ENCODE peak calls at places on chromosomes 12 and 14, in seven cellular contexts. L, F, Y, A, Z, W and P are unnamed samples.

GRCh38 chr14:32701475-32701874 is 237.2 kb upstream of the NPAS3 start:
- DNase-seq in L (no peak), F (no peak), Y (no peak), A (no peak), Z (no peak), W (no peak), P (no peak)

GRCh38 chr12:106133136-106134087 is 5.3 kb downstream of the NUAK1 start:
- DNase-seq in L (no peak), F (no peak), Y (no peak), A (no peak), Z (no peak), W (no peak), P (no peak)

GRCh38 chr12:50825372-50825838 is 17.3 kb upstream of the TMPRSS12 start:
- DNase-seq in L (peak; percentile 33), F (peak; percentile 18), Y (no peak), A (no peak), Z (no peak), W (no peak), P (no peak)

GRCh38 chr12:124410354-124411175 is 115.7 kb downstream of the RFLNA start:
- DNase-seq in L (no peak), F (peak; percentile 72), Y (no peak), A (no peak), Z (no peak), W (no peak), P (peak; percentile 79)

GRCh38 chr14:29800961-29801360 is 126.7 kb downstream of the PRKD1 start:
- DNase-seq in L (no peak), F (no peak), Y (no peak), A (no peak), Z (no peak), W (no peak), P (no peak)

GRCh38 chr12:124622326-124622725 is 54.9 kb upstream of the NCOR2 start:
- DNase-seq in L (no peak), F (no peak), Y (no peak), A (no peak), Z (no peak), W (no peak), P (no peak)

GRCh38 chr12:67326637-67327036 is 57.5 kb downstream of the CAND1 start:
- DNase-seq in L (no peak), F (no peak), Y (no peak), A (no peak), Z (no peak), W (no peak), P (no peak)

GRCh38 chr14:69891422-69891821 is 12.2 kb downstream of the SMOC1 start:
- DNase-seq in L (no peak), F (no peak), Y (no peak), A (no peak), Z (no peak), W (no peak), P (no peak)

GRCh38 chr12:6292606-6293005 is 17.9 kb upstream of the PLEKHG6 start:
- DNase-seq in L (no peak), F (no peak), Y (no peak), A (no peak), Z (no peak), W (no peak), P (no peak)

GRCh38 chr12:16593546-16593945 is 12.4 kb downstream of the LMO3 start:
- DNase-seq in L (no peak), F (no peak), Y (no peak), A (no peak), Z (no peak), W (no peak), P (no peak)

GRCh38 chr14:67068246-67068645 is 121.0 kb upstream of the GARIN2 start:
- DNase-seq in L (no peak), F (no peak), Y (no peak), A (no peak), Z (no peak), W (no peak), P (no peak)

GRCh38 chr12:32896438-32897275 is at the start of gene PKP2:
- DNase-seq in L (peak; percentile 18), F (peak; percentile 92), Y (no peak), A (no peak), Z (peak; percentile 90), W (peak; percentile 60), P (peak; percentile 69)

GRCh38 chr12:12099102-12099501 is 28.4 kb downstream of the BCL2L14 start:
- DNase-seq in L (no peak), F (no peak), Y (no peak), A (no peak), Z (no peak), W (no peak), P (peak; percentile 24)

GRCh38 chr12:99809921-99810320 is 162.4 kb downstream of the GARIN6 start:
- DNase-seq in L (no peak), F (no peak), Y (no peak), A (no peak), Z (no peak), W (no peak), P (no peak)

GRCh38 chr14:67191768-67192290 is 2.6 kb downstream of the GARIN2 start:
- DNase-seq in L (no peak), F (no peak), Y (no peak), A (no peak), Z (no peak), W (no peak), P (no peak)

GRCh38 chr12:77847060-77847541 is 16.4 kb downstream of the NAV3 start:
- DNase-seq in L (no peak), F (no peak), Y (no peak), A (no peak), Z (no peak), W (no peak), P (no peak)

GRCh38 chr14:104933721-104934379 is 9.2 kb downstream of the PLD4 start:
- DNase-seq in L (no peak), F (peak; percentile 7), Y (no peak), A (no peak), Z (no peak), W (no peak), P (no peak)

GRCh38 chr14:41096131-41096530 is 510.5 kb upstream of the LRFN5 start:
- DNase-seq in L (no peak), F (no peak), Y (no peak), A (no peak), Z (no peak), W (no peak), P (no peak)

GRCh38 chr14:68922886-68923285 is 56.2 kb downstream of the ACTN1 start:
- DNase-seq in L (no peak), F (no peak), Y (no peak), A (no peak), Z (no peak), W (no peak), P (no peak)

GRCh38 chr12:123075591-123076171 is 75.2 kb downstream of the PITPNM2 start:
- DNase-seq in L (no peak), F (no peak), Y (peak; percentile 49), A (no peak), Z (no peak), W (peak; percentile 62), P (peak; percentile 64)

GRCh38 chr14:69133206-69134125 is 19.5 kb downstream of the DCAF5 start:
- DNase-seq in L (peak; percentile 71), F (peak; percentile 45), Y (no peak), A (no peak), Z (no peak), W (no peak), P (peak; percentile 77)

GRCh38 chr12:105942316-105942715 is 196.4 kb downstream of the NUAK1 start:
- DNase-seq in L (no peak), F (no peak), Y (no peak), A (no peak), Z (no peak), W (no peak), P (no peak)

DNA sequence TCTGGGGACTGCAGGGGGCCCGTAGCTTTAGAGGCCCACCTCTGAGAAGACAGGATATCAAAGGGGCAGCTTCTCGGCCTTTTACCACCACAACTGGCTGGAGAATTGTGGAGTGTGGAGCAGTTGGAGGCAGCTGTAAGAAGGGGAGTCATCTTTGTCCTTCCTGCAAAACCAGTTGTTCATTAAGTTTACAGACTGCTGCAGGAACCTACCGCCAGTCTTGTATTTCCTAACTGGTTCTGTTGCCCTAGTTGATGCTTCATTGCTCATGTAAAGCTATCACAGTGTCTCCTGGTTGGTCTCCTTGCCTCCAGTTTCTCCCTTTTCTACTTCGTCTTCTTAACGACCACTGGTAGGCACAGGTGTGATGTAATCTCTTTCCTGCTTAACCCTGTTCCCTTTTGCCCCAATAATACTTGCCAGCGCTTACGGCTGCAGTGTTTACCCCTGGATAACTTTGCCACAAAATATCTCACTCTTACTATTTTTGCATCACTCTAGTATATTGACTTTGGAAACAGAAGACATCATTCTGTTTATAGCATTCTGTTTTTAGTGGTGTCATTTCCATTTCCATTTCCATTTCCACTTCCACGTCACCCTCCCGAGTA is 11.9 kb downstream of the ESPL1 start:
- DNase-seq in L (no peak), F (no peak), Y (no peak), A (no peak), Z (no peak), W (no peak), P (no peak)
- H3K4me3 ChIP-seq in L (no peak overlapping the region), F (no peak overlapping the region), Y (no peak overlapping the region), A (peak overlapping the region; percentile 42), Z (no peak overlapping the region), W (no peak overlapping the region), P (no peak overlapping the region)

GRCh38 chr12:114064497-114064896 is 98.4 kb upstream of the RBM19 start:
- DNase-seq in L (no peak), F (no peak), Y (no peak), A (no peak), Z (no peak), W (no peak), P (no peak)

GRCh38 chr12:114063435-114063834 is 97.3 kb upstream of the RBM19 start:
- DNase-seq in L (no peak), F (no peak), Y (no peak), A (no peak), Z (no peak), W (no peak), P (no peak)
- H3K4me1 ChIP-seq in L (no peaks in the 10 kb centered on the region), F (no peaks in the 10 kb centered on the region), Y (no peaks in the 10 kb centered on the region), A (no peaks in the 10 kb centered on the region), Z (no peaks in the 10 kb centered on the region), W (no peaks in the 10 kb centered on the region), P (no peaks in the 10 kb centered on the region)

DNA sequence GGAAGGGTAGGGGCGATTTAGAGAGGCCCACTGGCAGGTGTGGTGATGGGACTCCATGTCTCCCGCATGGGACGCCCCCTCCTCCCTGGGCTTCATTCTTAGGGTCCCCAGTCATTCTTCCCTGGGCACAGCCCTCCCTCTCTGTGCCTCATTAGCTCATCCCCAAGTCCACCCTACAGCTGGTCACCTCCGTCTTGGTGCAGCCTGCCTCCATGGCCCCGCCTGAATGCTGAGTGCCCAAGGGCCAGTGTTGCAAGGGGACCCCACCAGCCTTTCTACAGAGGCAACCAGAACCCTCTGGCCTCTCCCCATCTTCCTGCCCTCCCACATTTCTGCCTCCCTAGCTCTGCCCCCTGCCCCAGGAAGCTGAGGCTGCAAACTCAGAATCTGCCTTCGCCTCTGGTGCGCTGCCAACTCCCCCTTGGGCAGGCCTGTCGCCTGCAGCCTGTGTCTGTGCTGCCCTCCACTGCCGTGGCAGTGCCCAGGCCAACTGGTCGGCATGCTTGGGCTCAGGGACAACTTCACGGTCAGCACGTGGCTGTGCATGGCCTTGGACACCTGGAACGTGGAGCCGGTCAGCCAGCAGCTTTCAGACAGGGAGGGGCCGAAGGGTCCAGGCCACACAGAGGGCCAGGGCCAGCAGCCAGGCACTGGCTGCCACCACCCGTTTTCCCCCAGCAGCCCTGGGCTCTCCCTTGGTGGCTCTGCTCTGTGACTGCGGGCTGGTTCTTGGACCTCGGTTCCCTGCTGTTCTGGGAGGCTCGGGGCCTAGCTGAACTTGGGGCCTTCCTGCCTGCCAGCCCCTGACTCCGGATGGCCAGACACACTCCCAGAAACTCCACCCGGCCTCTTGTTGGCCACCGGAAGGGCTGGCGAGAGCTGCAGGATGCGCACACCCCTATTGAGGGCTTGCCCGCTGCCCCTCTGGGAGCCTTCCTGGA is 33.9 kb upstream of the PPP1R13B start:
- DNase-seq in L (peak; percentile 56), F (peak; percentile 93), Y (no peak), A (no peak), Z (peak; percentile 92), W (peak; percentile 47), P (no peak)
- H3K4me3 ChIP-seq in L (no peak overlapping the region), F (no peak overlapping the region), Y (no peak overlapping the region), A (no peak overlapping the region), Z (no peak overlapping the region), W (no peak overlapping the region), P (no peak overlapping the region)

GRCh38 chr12:113909776-113910420 is 56.2 kb downstream of the RBM19 start:
- DNase-seq in L (no peak), F (no peak), Y (no peak), A (no peak), Z (no peak), W (no peak), P (no peak)
- H3K4me1 ChIP-seq in L (no peaks in the 10 kb centered on the region), F (no peaks in the 10 kb centered on the region), Y (no peaks in the 10 kb centered on the region), A (no peaks in the 10 kb centered on the region), Z (no peaks in the 10 kb centered on the region), W (no peaks in the 10 kb centered on the region), P (no peaks in the 10 kb centered on the region)